ENCODE peak calls at places on chromosomes 13 and 19, in five cellular contexts. W, F, T, S and E are unnamed samples. For H3K27me3, the result is how much of the 10 kb centered on the place peaks cover.

GRCh38 chr19:1241417-1242095 is at the start of gene ATP5F1D:
- DNase-seq in W (peak), F (peak), T (peak), S (peak), E (peak)

GRCh38 chr19:2726904-2727639 is 5.9 kb upstream of the DIRAS1 start:
- DNase-seq in W (no peak), F (no peak), T (no peak), S (no peak), E (no peak)

GRCh38 chr19:4267101-4267900 is 11.8 kb upstream of the SHD start:
- DNase-seq in W (peak), F (peak), T (peak), S (peak), E (peak)

GRCh38 chr19:55585658-55586339 is 5.2 kb upstream of the ZNF579 start:
- DNase-seq in W (peak), F (peak), T (peak), S (peak), E (peak)

GRCh38 chr19:2192862-2193261 is 29.1 kb downstream of the DOT1L start:
- DNase-seq in W (no peak), F (no peak), T (no peak), S (no peak), E (no peak)

GRCh38 chr19:29546583-29547190 is 20.9 kb downstream of the VSTM2B start:
- DNase-seq in W (no peak), F (no peak), T (no peak), S (no peak), E (no peak)

GRCh38 chr13:19072543-19072942 is 109.1 kb downstream of the TUBA3C start:
- DNase-seq in W (no peak), F (no peak), T (no peak), S (no peak), E (no peak)

GRCh38 chr13:27588405-27588804 is 31.9 kb downstream of the LNX2 start:
- DNase-seq in W (no peak), F (no peak), T (no peak), S (no peak), E (no peak)

GRCh38 chr19:10961763-10962536 is 1.1 kb downstream of the SMARCA4 start:
- DNase-seq in W (no peak), F (peak), T (no peak), S (no peak), E (no peak)

GRCh38 chr13:50714886-50715285 is 128.6 kb downstream of the DLEU7 start:
- DNase-seq in W (no peak), F (no peak), T (no peak), S (no peak), E (no peak)

GRCh38 chr19:31725051-31725450 is 375.8 kb upstream of the TSHZ3 start:
- DNase-seq in W (no peak), F (no peak), T (peak), S (no peak), E (no peak)

GRCh38 chr19:36245210-36246005 is 30.5 kb downstream of the ZNF146 start:
- DNase-seq in W (peak), F (no peak), T (no peak), S (no peak), E (no peak)

GRCh38 chr13:89627991-89628390 is 1719.5 kb upstream of the MIR17HG start:
- DNase-seq in W (no peak), F (no peak), T (peak), S (no peak), E (no peak)
- H3K27ac ChIP-seq in W (no peak), F (no peak), T (no peak), S (no peak), E (no peak)

GRCh38 chr19:40543029-40543597 is 33.6 kb upstream of the SHKBP1 start:
- DNase-seq in W (no peak), F (no peak), T (no peak), S (no peak), E (no peak)

GRCh38 chr19:40539070-40539469 is 37.6 kb upstream of the SHKBP1 start:
- DNase-seq in W (no peak), F (no peak), T (no peak), S (no peak), E (no peak)

GRCh38 chr19:40542197-40542859 is 34.3 kb upstream of the SHKBP1 start:
- DNase-seq in W (peak), F (peak), T (peak), S (peak), E (peak)
- H3K27me3 ChIP-seq in W (under half), F (under half), T (under half), S (under half), E (under half)

DNA sequence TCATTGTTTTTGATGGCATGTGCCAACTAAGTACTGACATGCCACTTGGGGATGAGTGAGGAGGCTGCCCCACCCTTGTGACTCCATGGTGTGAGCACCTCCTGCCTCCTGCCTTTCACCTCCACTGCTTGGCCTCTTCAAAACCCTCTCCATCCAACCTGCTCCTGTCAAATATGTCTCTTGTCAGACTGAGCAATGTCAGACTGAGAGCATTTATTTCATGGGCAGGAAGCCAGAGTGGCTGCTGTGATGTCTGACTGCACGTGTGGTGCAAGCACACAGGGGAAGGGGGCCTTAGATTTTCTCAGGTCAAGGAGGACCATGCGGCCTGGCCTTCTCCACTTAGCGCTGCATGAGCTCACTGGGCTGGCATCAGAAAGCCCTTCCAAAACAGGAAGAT is 68.3 kb downstream of the STARD13 start:
- DNase-seq in W (no peak), F (no peak), T (peak), S (no peak), E (no peak)
- H3K27ac ChIP-seq in W (peak), F (peak), T (no peak), S (peak), E (peak)

GRCh38 chr13:107866666-107867623 is 348.4 kb downstream of the LIG4 start:
- DNase-seq in W (no peak), F (peak), T (peak), S (no peak), E (no peak)

GRCh38 chr13:107874456-107874855 is 340.9 kb downstream of the LIG4 start:
- DNase-seq in W (no peak), F (no peak), T (no peak), S (no peak), E (no peak)

GRCh38 chr13:107873908-107874307 is 341.4 kb downstream of the LIG4 start:
- DNase-seq in W (no peak), F (no peak), T (no peak), S (no peak), E (no peak)

GRCh38 chr13:107867701-107868661 is 347.4 kb downstream of the LIG4 start:
- DNase-seq in W (peak), F (peak), T (peak), S (no peak), E (no peak)

GRCh38 chr13:107870400-107870799 is 344.9 kb downstream of the LIG4 start:
- DNase-seq in W (no peak), F (no peak), T (no peak), S (no peak), E (no peak)
- H3K27me3 ChIP-seq in W (under half), F (under half), T (under half), S (under half), E (half or more)

GRCh38 chr13:31846182-31846938 is 107.0 kb downstream of the RXFP2 start:
- DNase-seq in W (peak), F (peak), T (peak), S (peak), E (peak)
- H3K27ac ChIP-seq in W (peak), F (no peak), T (no peak), S (peak), E (peak)

GRCh38 chr19:53961523-53962345 is 1.0 kb upstream of the CACNG8 start:
- DNase-seq in W (no peak), F (no peak), T (peak), S (no peak), E (no peak)
- H3K27me3 ChIP-seq in W (under half), F (half or more), T (under half), S (under half), E (half or more)

GRCh38 chr19:41225238-41226052 is 6.4 kb downstream of the AXL start:
- DNase-seq in W (peak), F (peak), T (peak), S (peak), E (peak)
- H3K27ac ChIP-seq in W (peak), F (peak), T (peak), S (peak), E (peak)